ENCODE peak calls at places on chromosomes 4 and X, in six cellular contexts. One of them, this sample, is unnamed.

GRCh38 chr4:48403779-48404178 is 62.5 kb downstream of the SLAIN2 start:
- DNase-seq in SW480: no peak
- DNase-seq in HT1080: no peak
- DNase-seq in NK-92 treated with Interleukin-12 subunit alpha and Interleukin-12 subunit beta, amount 100 ng/mL, for 24 hours: no peak
- DNase-seq in suprapubic skin: no peak
- DNase-seq in CD8-positive, alpha-beta memory T cell: no peak
- DNase-seq in this sample: no peak

GRCh38 chr4:150033937-150034336 is 44.3 kb upstream of the DCLK2 start:
- DNase-seq in SW480: no peak
- DNase-seq in HT1080: peak; percentile 40
- DNase-seq in NK-92 treated with Interleukin-12 subunit alpha and Interleukin-12 subunit beta, amount 100 ng/mL, for 24 hours: no peak
- DNase-seq in suprapubic skin: no peak
- DNase-seq in CD8-positive, alpha-beta memory T cell: no peak
- DNase-seq in this sample: no peak

GRCh38 chrX:102154218-102154860 is 1.4 kb downstream of the BEX5 start:
- DNase-seq in SW480: peak; percentile 17
- DNase-seq in HT1080: no peak
- DNase-seq in NK-92 treated with Interleukin-12 subunit alpha and Interleukin-12 subunit beta, amount 100 ng/mL, for 24 hours: no peak
- DNase-seq in suprapubic skin: no peak
- DNase-seq in CD8-positive, alpha-beta memory T cell: no peak
- DNase-seq in this sample: peak; percentile 16

GRCh38 chr4:83876047-83876446 is 340.1 kb downstream of the GPAT3 start:
- DNase-seq in SW480: no peak
- DNase-seq in HT1080: peak; percentile 64
- DNase-seq in NK-92 treated with Interleukin-12 subunit alpha and Interleukin-12 subunit beta, amount 100 ng/mL, for 24 hours: no peak
- DNase-seq in suprapubic skin: no peak
- DNase-seq in CD8-positive, alpha-beta memory T cell: no peak
- DNase-seq in this sample: no peak

GRCh38 chr4:169311643-169312365 is 41.0 kb upstream of the SH3RF1 start:
- DNase-seq in SW480: peak; percentile 36
- DNase-seq in HT1080: peak; percentile 56
- DNase-seq in NK-92 treated with Interleukin-12 subunit alpha and Interleukin-12 subunit beta, amount 100 ng/mL, for 24 hours: no peak
- DNase-seq in suprapubic skin: no peak
- DNase-seq in CD8-positive, alpha-beta memory T cell: no peak
- DNase-seq in this sample: peak; percentile 51

GRCh38 chrX:21758488-21758887 is 572 bp upstream of the SMPX start:
- DNase-seq in SW480: no peak
- DNase-seq in HT1080: no peak
- DNase-seq in NK-92 treated with Interleukin-12 subunit alpha and Interleukin-12 subunit beta, amount 100 ng/mL, for 24 hours: no peak
- DNase-seq in suprapubic skin: no peak
- DNase-seq in CD8-positive, alpha-beta memory T cell: no peak
- DNase-seq in this sample: no peak

GRCh38 chrX:103688949-103689348 is 2.5 kb upstream of the MORF4L2 start:
- DNase-seq in SW480: peak; percentile 61
- DNase-seq in HT1080: peak; percentile 19
- DNase-seq in NK-92 treated with Interleukin-12 subunit alpha and Interleukin-12 subunit beta, amount 100 ng/mL, for 24 hours: no peak
- DNase-seq in suprapubic skin: no peak
- DNase-seq in CD8-positive, alpha-beta memory T cell: no peak
- DNase-seq in this sample: peak; percentile 27

GRCh38 chrX:129741880-129742758 is 3.3 kb downstream of the XPNPEP2 start:
- DNase-seq in SW480: no peak
- DNase-seq in HT1080: no peak
- DNase-seq in NK-92 treated with Interleukin-12 subunit alpha and Interleukin-12 subunit beta, amount 100 ng/mL, for 24 hours: no peak
- DNase-seq in suprapubic skin: no peak
- DNase-seq in CD8-positive, alpha-beta memory T cell: no peak
- DNase-seq in this sample: peak; percentile 81

GRCh38 chr4:65845169-65845568 is 174.9 kb upstream of the EPHA5 start:
- DNase-seq in SW480: no peak
- DNase-seq in HT1080: no peak
- DNase-seq in NK-92 treated with Interleukin-12 subunit alpha and Interleukin-12 subunit beta, amount 100 ng/mL, for 24 hours: no peak
- DNase-seq in suprapubic skin: no peak
- DNase-seq in CD8-positive, alpha-beta memory T cell: no peak
- DNase-seq in this sample: no peak

GRCh38 chrX:129877401-129877800 is 28.6 kb upstream of the UTP14A start:
- DNase-seq in SW480: peak; percentile 30
- DNase-seq in HT1080: no peak
- DNase-seq in NK-92 treated with Interleukin-12 subunit alpha and Interleukin-12 subunit beta, amount 100 ng/mL, for 24 hours: no peak
- DNase-seq in suprapubic skin: no peak
- DNase-seq in CD8-positive, alpha-beta memory T cell: no peak
- DNase-seq in this sample: no peak

GRCh38 chrX:153338836-153339235 is 4.9 kb downstream of the ZNF275 start:
- DNase-seq in SW480: no peak
- DNase-seq in HT1080: no peak
- DNase-seq in NK-92 treated with Interleukin-12 subunit alpha and Interleukin-12 subunit beta, amount 100 ng/mL, for 24 hours: no peak
- DNase-seq in suprapubic skin: no peak
- DNase-seq in CD8-positive, alpha-beta memory T cell: no peak
- DNase-seq in this sample: no peak

GRCh38 chr4:1595789-1596325 is 88.3 kb downstream of the FAM53A start:
- DNase-seq in SW480: no peak
- DNase-seq in HT1080: no peak
- DNase-seq in NK-92 treated with Interleukin-12 subunit alpha and Interleukin-12 subunit beta, amount 100 ng/mL, for 24 hours: no peak
- DNase-seq in suprapubic skin: no peak
- DNase-seq in CD8-positive, alpha-beta memory T cell: no peak
- DNase-seq in this sample: no peak

GRCh38 chr4:168604496-168605373 is 107.9 kb downstream of the PALLD start:
- DNase-seq in SW480: peak; percentile 22
- DNase-seq in HT1080: peak; percentile 85
- DNase-seq in NK-92 treated with Interleukin-12 subunit alpha and Interleukin-12 subunit beta, amount 100 ng/mL, for 24 hours: no peak
- DNase-seq in suprapubic skin: no peak
- DNase-seq in CD8-positive, alpha-beta memory T cell: no peak
- DNase-seq in this sample: no peak

GRCh38 chrX:73126240-73126639 is 46.9 kb upstream of the PABPC1L2A start:
- DNase-seq in SW480: no peak
- DNase-seq in HT1080: no peak
- DNase-seq in NK-92 treated with Interleukin-12 subunit alpha and Interleukin-12 subunit beta, amount 100 ng/mL, for 24 hours: no peak
- DNase-seq in suprapubic skin: no peak
- DNase-seq in CD8-positive, alpha-beta memory T cell: no peak
- DNase-seq in this sample: no peak

GRCh38 chrX:9866633-9867032 is 80.4 kb downstream of the SHROOM2 start:
- DNase-seq in SW480: no peak
- DNase-seq in HT1080: no peak
- DNase-seq in NK-92 treated with Interleukin-12 subunit alpha and Interleukin-12 subunit beta, amount 100 ng/mL, for 24 hours: no peak
- DNase-seq in suprapubic skin: no peak
- DNase-seq in CD8-positive, alpha-beta memory T cell: no peak
- DNase-seq in this sample: no peak

GRCh38 chr4:140861359-140862181 is 105.4 kb upstream of the TBC1D9 start:
- DNase-seq in SW480: peak; percentile 60
- DNase-seq in HT1080: peak; percentile 69
- DNase-seq in NK-92 treated with Interleukin-12 subunit alpha and Interleukin-12 subunit beta, amount 100 ng/mL, for 24 hours: no peak
- DNase-seq in suprapubic skin: no peak
- DNase-seq in CD8-positive, alpha-beta memory T cell: no peak
- DNase-seq in this sample: peak; percentile 47

GRCh38 chrX:63506320-63506719 is 155.2 kb upstream of the SPIN4 start:
- DNase-seq in SW480: peak; percentile 38
- DNase-seq in HT1080: peak; percentile 13
- DNase-seq in NK-92 treated with Interleukin-12 subunit alpha and Interleukin-12 subunit beta, amount 100 ng/mL, for 24 hours: no peak
- DNase-seq in suprapubic skin: no peak
- DNase-seq in CD8-positive, alpha-beta memory T cell: no peak
- DNase-seq in this sample: peak; percentile 7

This sample was measured in SK-N-SH.